ENCODE peak calls at places on chromosomes 13 and 19, in five cellular contexts. L, I, Q, X and D are unnamed samples. For H3K36me3, the result is how much of the 10 kb centered on the place peaks cover.

GRCh38 chr13:97341135-97341534 is 92.8 kb upstream of the RAP2A start:
- DNase-seq in X (no peak), I (no peak), L (no peak), Q (no peak), D (no peak)

GRCh38 chr19:15935167-15935702 is 906 bp upstream of the CYP4F11 start:
- DNase-seq in Q (no peak), L (no peak), I (no peak), X (no peak), D (no peak)

GRCh38 chr13:46211521-46212351 is at the start of gene LRRC63:
- DNase-seq in Q (peak), L (no peak), I (peak), X (peak), D (peak)

GRCh38 chr19:29564574-29565005 is 38.8 kb downstream of the VSTM2B start:
- DNase-seq in I (no peak), X (no peak), L (no peak), Q (peak), D (no peak)

GRCh38 chr19:30095171-30095570 is 153.1 kb downstream of the URI1 start:
- DNase-seq in I (no peak), X (no peak), Q (no peak), L (no peak), D (no peak)

GRCh38 chr13:20654156-20654555 is 49.3 kb upstream of the IL17D start:
- DNase-seq in L (peak), Q (no peak), I (peak), X (no peak), D (no peak)

GRCh38 chr13:113453962-113454361 is 674 bp upstream of the ADPRHL1 start:
- DNase-seq in L (no peak), I (peak), X (no peak), Q (no peak), D (no peak)

GRCh38 chr13:98504371-98504963 is 72.4 kb downstream of the STK24 start:
- DNase-seq in Q (no peak), X (no peak), I (no peak), L (no peak), D (no peak)

GRCh38 chr13:32846020-32846451 is 170.2 kb upstream of the KL start:
- DNase-seq in L (no peak), X (no peak), I (no peak), Q (no peak), D (no peak)

GRCh38 chr19:15161028-15161984 is 39.5 kb downstream of the NOTCH3 start:
- DNase-seq in I (no peak), X (no peak), L (peak), Q (peak), D (peak)

GRCh38 chr13:97285221-97285955 is 63.3 kb downstream of the MBNL2 start:
- DNase-seq in L (no peak), Q (no peak), I (no peak), X (no peak), D (no peak)

GRCh38 chr19:58361900-58362271 is 665 bp downstream of the ZNF497 start:
- DNase-seq in L (peak), I (peak), Q (peak), X (peak), D (no peak)

GRCh38 chr19:44641866-44642265 is 1.8 kb upstream of the PVR start:
- DNase-seq in L (no peak), I (no peak), X (no peak), Q (no peak), D (no peak)

GRCh38 chr13:43041368-43041921 is 18.1 kb downstream of the DNAJC15 start:
- DNase-seq in X (no peak), Q (no peak), L (peak), I (no peak), D (peak)

GRCh38 chr19:55406869-55407624 is 541 bp downstream of the UBE2S start:
- DNase-seq in I (peak), L (no peak), X (peak), Q (no peak), D (peak)

GRCh38 chr19:38371081-38371480 is 3.3 kb upstream of the PSMD8 start:
- DNase-seq in X (no peak), L (no peak), Q (no peak), I (no peak), D (no peak)

GRCh38 chr19:54425382-54425723 is 10.1 kb downstream of the TTYH1 start:
- DNase-seq in L (no peak), I (no peak), Q (no peak), X (no peak), D (no peak)

GRCh38 chr19:42325896-42326771 is 699 bp downstream of the MEGF8 start:
- DNase-seq in X (no peak), L (no peak), Q (peak), I (no peak), D (no peak)

GRCh38 chr19:2613507-2614295 is 88.8 kb downstream of the GNG7 start:
- DNase-seq in X (peak), I (peak), Q (peak), L (peak), D (peak)

GRCh38 chr19:36973021-36973843 is 57.1 kb downstream of the ZNF568 start:
- DNase-seq in I (peak), Q (peak), L (peak), X (no peak), D (peak)

GRCh38 chr19:49881672-49882394 is 4.3 kb downstream of the TBC1D17 start:
- DNase-seq in L (no peak), Q (peak), I (no peak), X (no peak), D (no peak)

GRCh38 chr13:22220186-22221160 is 549.6 kb downstream of the FGF9 start:
- DNase-seq in X (no peak), Q (no peak), L (no peak), I (no peak), D (peak)

GRCh38 chr13:23695711-23696512 is 125.7 kb downstream of the TNFRSF19 start:
- DNase-seq in I (peak), L (no peak), Q (no peak), X (no peak), D (peak)

GRCh38 chr19:14536926-14537692 is 7.7 kb downstream of the TECR start:
- DNase-seq in X (peak), L (no peak), I (peak), Q (peak), D (peak)

GRCh38 chr13:94705081-94705751 is 7.1 kb downstream of the SOX21 start:
- DNase-seq in X (no peak), L (no peak), I (no peak), Q (no peak), D (no peak)

GRCh38 chr13:39406688-39407087 is 196.3 kb downstream of the LHFPL6 start:
- DNase-seq in X (no peak), L (no peak), Q (peak), I (no peak), D (no peak)

GRCh38 chr13:52852444-52852843 is 4.0 kb upstream of the PCDH8 start:
- DNase-seq in I (no peak), Q (no peak), L (no peak), X (no peak), D (peak)
- H3K36me3 ChIP-seq in I (under half), Q (under half), L (under half), X (under half), D (under half)

GRCh38 chr13:104571890-104572229 is 1505.6 kb upstream of the SLC10A2 start:
- DNase-seq in I (no peak), X (no peak), L (no peak), Q (no peak), D (no peak)

GRCh38 chr13:104565888-104566287 is 1499.7 kb upstream of the SLC10A2 start:
- DNase-seq in I (no peak), Q (no peak), L (no peak), X (no peak), D (no peak)

GRCh38 chr13:104571161-104571889 is 1505.1 kb upstream of the SLC10A2 start:
- DNase-seq in I (peak), Q (peak), L (peak), X (peak), D (peak)

DNA sequence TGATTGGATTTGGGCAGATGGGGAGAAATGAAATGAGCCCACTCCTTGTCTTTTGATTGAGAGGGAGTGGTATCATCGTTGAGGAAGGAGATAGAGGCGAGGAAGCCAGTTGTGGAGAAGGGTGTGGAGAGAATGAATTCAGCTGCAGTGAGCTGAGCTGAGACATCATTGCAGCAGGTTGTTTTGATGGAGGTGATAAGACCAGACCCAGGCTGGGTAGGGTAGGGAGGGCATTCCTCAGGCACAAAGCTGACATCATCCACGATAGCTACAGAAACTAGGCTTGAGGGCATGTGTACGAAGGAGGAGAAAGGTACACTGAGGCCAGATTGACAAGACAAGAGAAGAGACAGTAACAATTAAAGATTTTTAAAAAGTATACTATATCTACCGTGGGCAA is 1500.9 kb upstream of the SLC10A2 start:
- DNase-seq in X (no peak), L (no peak), Q (peak), I (no peak), D (no peak)
- H3K36me3 ChIP-seq in X (under half), L (under half), Q (under half), I (under half), D (under half)

GRCh38 chr19:1365306-1365963 is 18.3 kb upstream of the NDUFS7 start:
- DNase-seq in X (no peak), Q (no peak), L (no peak), I (no peak), D (no peak)
- H3K36me3 ChIP-seq in X (under half), Q (under half), L (half or more), I (under half), D (under half)

GRCh38 chr19:23785982-23786381 is 27.3 kb upstream of the ZNF681 start:
- DNase-seq in L (no peak), I (no peak), X (no peak), Q (no peak), D (no peak)
- H3K36me3 ChIP-seq in L (under half), I (under half), X (under half), Q (under half), D (under half)